ENCODE peak calls at places on chromosomes 7 and 10, in four cellular contexts. Q, C, T and G are unnamed samples.

GRCh38 chr7:7694542-7694941 is 23.9 kb downstream of the RPA3 start:
- DNase-seq in Q (no peak), C (no peak), T (no peak), G (no peak)

GRCh38 chr10:38054361-38054797 is 39.8 kb upstream of the ZNF37A start:
- DNase-seq in Q (no peak), C (no peak), T (peak), G (peak)

GRCh38 chr10:113644185-113645120 is 19.4 kb downstream of the NRAP start:
- DNase-seq in Q (peak), C (no peak), T (no peak), G (no peak)

GRCh38 chr10:72013202-72013945 is 49.2 kb downstream of the CHST3 start:
- DNase-seq in Q (peak), C (peak), T (no peak), G (no peak)

GRCh38 chr10:30885423-30885822 is 146.2 kb downstream of the ZNF438 start:
- DNase-seq in Q (no peak), C (no peak), T (no peak), G (no peak)

GRCh38 chr10:69045441-69046300 is 42.2 kb upstream of the SRGN start:
- DNase-seq in Q (no peak), C (no peak), T (peak), G (peak)

GRCh38 chr10:79159141-79159619 is 90.4 kb downstream of the ZMIZ1 start:
- DNase-seq in Q (no peak), C (no peak), T (no peak), G (no peak)

GRCh38 chr10:133060881-133061280 is 26.8 kb upstream of the ADGRA1 start:
- DNase-seq in Q (no peak), C (no peak), T (no peak), G (no peak)

GRCh38 chr7:36032362-36032818 is 120.7 kb upstream of the EEPD1 start:
- DNase-seq in Q (no peak), C (no peak), T (no peak), G (no peak)

GRCh38 chr7:19107392-19108147 is 9.9 kb downstream of the TWIST1 start:
- DNase-seq in Q (peak), C (no peak), T (peak), G (no peak)

GRCh38 chr10:74082319-74082718 is 68.3 kb downstream of the AP3M1 start:
- DNase-seq in Q (no peak), C (no peak), T (no peak), G (no peak)

GRCh38 chr7:127589901-127590300 is 1.7 kb downstream of the ARF5 start:
- DNase-seq in Q (no peak), C (no peak), T (no peak), G (no peak)

GRCh38 chr7:41476117-41476803 is 226.6 kb downstream of the INHBA start:
- DNase-seq in Q (no peak), C (no peak), T (no peak), G (no peak)

GRCh38 chr7:130319541-130319940 is 25.1 kb upstream of the CPA5 start:
- DNase-seq in Q (no peak), C (no peak), T (no peak), G (no peak)

GRCh38 chr10:46285966-46286620 is 704 bp upstream of the ANTXRL start:
- DNase-seq in Q (no peak), C (no peak), T (no peak), G (no peak)

GRCh38 chr7:46383605-46384004 is 462.5 kb upstream of the IGFBP3 start:
- DNase-seq in Q (no peak), C (no peak), T (peak), G (peak)

GRCh38 chr7:46389131-46389530 is 468.1 kb upstream of the IGFBP3 start:
- DNase-seq in Q (no peak), C (no peak), T (no peak), G (no peak)

GRCh38 chr7:46385662-46386309 is 464.7 kb upstream of the IGFBP3 start:
- DNase-seq in Q (no peak), C (no peak), T (peak), G (peak)

GRCh38 chr7:46387646-46388045 is 466.6 kb upstream of the IGFBP3 start:
- DNase-seq in Q (no peak), C (no peak), T (no peak), G (no peak)

DNA sequence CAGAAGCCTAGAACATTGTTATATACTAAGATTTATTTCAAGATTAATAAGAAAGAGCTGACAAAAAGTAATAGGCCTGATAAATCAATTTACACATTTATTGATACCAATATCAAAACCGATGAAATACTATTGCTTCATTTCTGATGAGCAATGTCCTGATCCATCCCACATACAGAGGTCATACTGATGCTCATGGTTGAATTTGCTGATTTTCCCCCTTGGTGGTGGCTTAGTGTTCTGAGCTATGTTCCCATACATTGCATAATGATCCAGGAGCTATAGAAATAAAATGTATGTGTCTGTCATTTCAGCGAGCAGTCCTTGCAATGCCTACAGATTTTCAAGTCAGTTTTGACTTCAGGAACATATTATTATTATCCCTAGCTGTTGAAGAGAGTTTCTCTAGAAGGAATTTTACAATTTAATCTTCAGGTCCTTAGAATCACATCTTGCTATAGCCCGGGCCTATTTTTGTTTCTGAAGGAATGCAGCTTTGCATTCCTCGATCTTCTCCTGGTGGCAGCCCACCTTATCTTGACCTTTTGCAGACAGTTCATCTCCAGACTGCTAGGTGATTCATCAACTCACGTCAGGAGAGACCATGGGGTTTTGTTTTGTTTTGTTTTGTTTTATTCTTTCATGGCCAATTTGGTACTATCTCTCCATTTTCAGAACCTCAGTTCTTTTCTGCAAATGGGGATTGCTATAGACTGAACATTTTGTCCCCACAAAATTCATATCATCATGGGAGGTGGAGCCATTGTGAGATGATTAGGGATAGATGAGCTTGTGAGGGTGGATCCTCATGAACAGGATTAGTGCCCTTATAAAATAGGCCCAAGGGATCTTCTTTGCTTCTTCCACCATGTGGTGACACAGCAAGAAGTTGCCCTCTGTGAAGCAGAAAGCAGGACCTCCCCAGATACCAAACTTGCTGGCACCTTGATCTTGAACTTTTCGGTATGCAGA is 465.6 kb upstream of the IGFBP3 start:
- DNase-seq in Q (no peak), C (no peak), T (no peak), G (no peak)
- H3K27ac ChIP-seq in Q (no peak), C (no peak), T (no peak), G (no peak)

DNA sequence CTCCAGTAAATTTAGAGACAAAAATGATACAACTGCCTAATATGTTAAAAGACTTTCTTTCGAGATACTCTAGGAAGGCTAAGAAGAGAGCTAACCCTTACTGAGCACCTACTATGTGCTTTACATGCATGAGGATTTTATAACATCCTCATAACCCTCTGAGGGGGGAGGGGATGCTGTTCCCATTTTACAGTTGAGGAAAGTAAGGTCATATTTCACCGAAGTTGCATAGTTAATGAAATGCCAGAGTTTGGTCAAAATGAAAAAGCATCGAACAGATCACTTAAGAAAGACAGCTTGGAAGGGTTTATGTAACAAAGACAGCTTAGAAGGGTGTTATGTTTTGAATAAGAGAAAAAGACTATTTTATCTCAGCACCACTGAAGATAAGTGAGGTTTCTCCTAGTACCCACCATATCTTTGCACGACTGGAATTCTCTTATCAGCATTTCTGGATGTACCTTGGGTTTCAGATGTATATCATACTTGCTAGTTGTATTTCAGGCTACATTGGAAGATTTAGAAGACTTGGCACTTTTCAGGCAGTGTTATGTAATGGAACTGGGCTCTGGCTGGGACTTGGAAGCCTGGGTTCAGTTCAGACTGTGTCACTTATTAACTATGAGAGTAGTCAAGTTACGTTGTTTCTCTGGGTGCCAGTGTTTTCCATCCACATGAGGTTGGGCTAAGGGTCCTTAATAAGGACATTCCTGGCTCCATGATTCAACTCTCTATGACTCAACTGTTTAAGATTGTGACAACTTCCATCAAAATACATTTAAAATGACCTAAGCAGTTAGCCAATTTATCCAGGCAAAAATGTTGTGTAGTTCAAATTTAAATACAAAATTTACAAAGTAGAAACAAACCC is 6.0 kb downstream of the RHOBTB1 start:
- DNase-seq in Q (peak), C (no peak), T (no peak), G (no peak)
- H3K27ac ChIP-seq in Q (peak), C (peak), T (no peak), G (no peak)

DNA sequence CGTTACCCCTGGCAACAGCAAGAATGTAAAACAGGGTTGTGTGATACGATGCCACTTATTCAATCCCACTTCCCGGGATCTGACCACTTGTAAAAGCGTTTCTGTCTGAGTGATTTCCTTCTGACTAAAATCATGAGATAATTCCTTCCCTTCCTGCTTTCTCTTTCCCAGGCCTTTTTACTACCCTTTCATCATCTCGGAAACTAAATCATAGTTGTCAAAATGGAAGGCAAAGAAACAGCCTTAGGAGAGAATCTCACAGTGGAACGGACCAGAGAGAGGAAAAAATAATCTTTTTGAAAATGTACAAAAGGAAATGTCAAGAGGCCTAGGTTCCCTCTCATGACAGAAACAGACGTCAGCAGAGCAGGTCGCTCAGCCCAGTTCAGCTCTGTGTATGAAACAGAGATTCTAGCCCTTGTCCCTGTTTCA is 29.7 kb downstream of the DIP2C start:
- DNase-seq in Q (peak), C (no peak), T (no peak), G (no peak)
- H3K27ac ChIP-seq in Q (peak), C (peak), T (no peak), G (no peak)

DNA sequence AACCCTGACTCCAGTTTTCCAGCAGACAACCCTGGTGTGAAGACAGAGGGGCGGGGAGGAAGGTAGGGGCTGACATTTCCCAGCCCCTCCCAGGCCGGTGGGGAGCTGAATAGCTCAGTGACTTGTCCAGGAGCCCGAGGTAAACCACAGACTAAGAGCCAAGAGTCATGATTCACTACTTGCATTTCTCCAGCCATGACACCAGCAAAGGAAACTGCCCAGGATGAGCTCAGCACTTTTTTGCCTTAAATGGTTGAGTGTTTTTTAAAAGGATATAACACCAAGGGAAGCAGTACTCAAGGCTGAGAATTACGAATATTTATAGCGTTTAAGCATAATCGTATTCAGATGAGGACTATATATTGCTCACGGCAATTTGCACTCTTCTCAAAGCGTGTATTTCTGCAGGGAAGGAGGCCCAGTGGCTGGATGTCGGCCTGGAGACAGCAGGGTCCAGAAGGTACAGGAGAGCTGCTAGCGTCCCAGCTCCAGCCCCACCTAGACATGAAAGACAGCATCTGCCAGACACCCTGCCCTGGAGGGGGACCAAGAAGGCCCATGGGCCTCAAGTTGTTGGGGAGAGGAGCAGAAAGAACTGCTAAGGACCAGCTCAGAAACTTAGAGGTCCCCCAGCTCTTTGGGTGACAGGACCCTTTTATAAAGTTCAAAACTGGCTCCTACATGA is 141.4 kb downstream of the GRID1 start:
- DNase-seq in Q (no peak), C (no peak), T (peak), G (peak)
- H3K27ac ChIP-seq in Q (no peak), C (peak), T (no peak), G (no peak)